ENCODE peak calls at places on chromosomes 13 and 19, in six cellular contexts. L is CD4-positive, CD25-positive, alpha-beta regulatory T cell; K is right atrium auricular region; U is mucosa of descending colon; C is RWPE1; W is hepatic stellate cell. N is an unnamed sample.
A peak's percentile ranks its signal among the peaks of the same experiment; 100 is the strongest.

GRCh38 chr19:38062959-38063786 is 156.2 kb downstream of the SIPA1L3 start:
- DNase-seq in L (no peak), K (no peak), U (no peak), C (no peak), W (no peak), N (no peak)

GRCh38 chr13:99792079-99792921 is 179.3 kb downstream of the ZIC5 start:
- DNase-seq in L (no peak), K (no peak), U (no peak), C (no peak), W (no peak), N (no peak)

GRCh38 chr19:996051-996838 is 4.0 kb upstream of the GRIN3B start:
- DNase-seq in L (peak; percentile 68), K (no peak), U (no peak), C (peak; percentile 75), W (peak; percentile 77), N (no peak)

GRCh38 chr13:35349673-35350278 is 126.7 kb downstream of the MAB21L1 start:
- DNase-seq in L (no peak), K (no peak), U (no peak), C (peak; percentile 4), W (no peak), N (no peak)

GRCh38 chr13:88183440-88183839 is 512.3 kb downstream of the SLITRK5 start:
- DNase-seq in L (no peak), K (no peak), U (no peak), C (no peak), W (no peak), N (no peak)

GRCh38 chr19:35151273-35152065 is 3.1 kb upstream of the FXYD5 start:
- DNase-seq in L (no peak), K (no peak), U (no peak), C (no peak), W (no peak), N (no peak)

GRCh38 chr13:39108746-39109145 is 70.5 kb downstream of the NHLRC3 start:
- DNase-seq in L (no peak), K (no peak), U (no peak), C (no peak), W (no peak), N (no peak)

GRCh38 chr19:9309974-9310446 is 372 bp upstream of the ZNF699 start:
- DNase-seq in L (peak; percentile 75), K (peak; percentile 95), U (peak; percentile 89), C (peak; percentile 90), W (peak; percentile 84), N (peak; percentile 94)

GRCh38 chr19:47240996-47241918 is 10.3 kb upstream of the BBC3 start:
- DNase-seq in L (peak; percentile 82), K (no peak), U (peak; percentile 81), C (peak; percentile 95), W (peak; percentile 86), N (peak; percentile 83)

N was measured in lower lobe of right lung.